ENCODE peak calls at places on chromosome 22, in five cellular contexts. One of them, this sample, is unnamed.

GRCh38 chr22:23227380-23227779 is 47.1 kb downstream of the BCR start:
- DNase-seq in progenitor cell of endocrine pancreas: no peak
- DNase-seq in left lung: no peak
- DNase-seq in B cell: no peak
- DNase-seq in cardiac fibroblast: no peak
- DNase-seq in this sample: no peak

GRCh38 chr22:44192098-44192810 is 11.5 kb downstream of the PARVG start:
- DNase-seq in left lung: no peak
- DNase-seq in progenitor cell of endocrine pancreas: no peak
- DNase-seq in B cell: peak
- DNase-seq in cardiac fibroblast: no peak
- DNase-seq in this sample: no peak

GRCh38 chr22:47626428-47627390 is 864.3 kb downstream of the TBC1D22A start:
- DNase-seq in B cell: no peak
- DNase-seq in progenitor cell of endocrine pancreas: no peak
- DNase-seq in left lung: no peak
- DNase-seq in cardiac fibroblast: no peak
- DNase-seq in this sample: no peak

GRCh38 chr22:50087646-50088045 is 2.2 kb upstream of the MOV10L1 start:
- DNase-seq in progenitor cell of endocrine pancreas: no peak
- DNase-seq in B cell: no peak
- DNase-seq in left lung: no peak
- DNase-seq in cardiac fibroblast: no peak
- DNase-seq in this sample: no peak

GRCh38 chr22:44304906-44305305 is 7.8 kb downstream of the SHISAL1 start:
- DNase-seq in progenitor cell of endocrine pancreas: no peak
- DNase-seq in left lung: no peak
- DNase-seq in B cell: no peak
- DNase-seq in cardiac fibroblast: no peak
- DNase-seq in this sample: no peak

GRCh38 chr22:38868886-38869381 is 3.1 kb downstream of the CBX6 start:
- DNase-seq in cardiac fibroblast: peak
- DNase-seq in B cell: peak
- DNase-seq in progenitor cell of endocrine pancreas: peak
- DNase-seq in left lung: peak
- DNase-seq in this sample: no peak

GRCh38 chr22:44125421-44125820 is 55.3 kb upstream of the PARVG start:
- DNase-seq in left lung: no peak
- DNase-seq in progenitor cell of endocrine pancreas: no peak
- DNase-seq in cardiac fibroblast: no peak
- DNase-seq in B cell: no peak
- DNase-seq in this sample: no peak

GRCh38 chr22:33921576-33922181 is 1.4 kb upstream of the LARGE1 start:
- DNase-seq in left lung: peak
- DNase-seq in B cell: no peak
- DNase-seq in progenitor cell of endocrine pancreas: peak
- DNase-seq in cardiac fibroblast: peak
- DNase-seq in this sample: no peak

GRCh38 chr22:44519895-44520294 is 21.9 kb upstream of the RTL6 start:
- DNase-seq in progenitor cell of endocrine pancreas: no peak
- DNase-seq in left lung: no peak
- DNase-seq in B cell: no peak
- DNase-seq in cardiac fibroblast: no peak
- DNase-seq in this sample: no peak

GRCh38 chr22:50177537-50178470 is 7.3 kb downstream of the PANX2 start:
- DNase-seq in left lung: peak
- DNase-seq in progenitor cell of endocrine pancreas: no peak
- DNase-seq in B cell: no peak
- DNase-seq in cardiac fibroblast: no peak
- DNase-seq in this sample: no peak

GRCh38 chr22:23073506-23074229 is 3.3 kb downstream of the GNAZ start:
- DNase-seq in left lung: no peak
- DNase-seq in cardiac fibroblast: no peak
- DNase-seq in progenitor cell of endocrine pancreas: no peak
- DNase-seq in B cell: no peak
- DNase-seq in this sample: no peak

GRCh38 chr22:38907767-38908166 is 35.8 kb upstream of the CBX6 start:
- DNase-seq in cardiac fibroblast: no peak
- DNase-seq in left lung: no peak
- DNase-seq in B cell: no peak
- DNase-seq in progenitor cell of endocrine pancreas: no peak
- DNase-seq in this sample: no peak

GRCh38 chr22:46391486-46392136 is 56.1 kb downstream of the TRMU start:
- DNase-seq in progenitor cell of endocrine pancreas: no peak
- DNase-seq in cardiac fibroblast: no peak
- DNase-seq in B cell: no peak
- DNase-seq in left lung: no peak
- DNase-seq in this sample: no peak

GRCh38 chr22:49514656-49515055 is 313.0 kb downstream of the BRD1 start:
- DNase-seq in cardiac fibroblast: no peak
- DNase-seq in B cell: no peak
- DNase-seq in progenitor cell of endocrine pancreas: no peak
- DNase-seq in left lung: no peak
- DNase-seq in this sample: no peak

GRCh38 chr22:17164392-17165024 is 5.4 kb upstream of the HDHD5 start:
- DNase-seq in left lung: no peak
- DNase-seq in progenitor cell of endocrine pancreas: no peak
- DNase-seq in cardiac fibroblast: peak
- DNase-seq in B cell: no peak
- DNase-seq in this sample: no peak

GRCh38 chr22:45450931-45451651 is 37.6 kb downstream of the RIBC2 start:
- DNase-seq in progenitor cell of endocrine pancreas: no peak
- DNase-seq in left lung: no peak
- DNase-seq in B cell: no peak
- DNase-seq in cardiac fibroblast: peak
- DNase-seq in this sample: peak

GRCh38 chr22:29695129-29695926 is 24.5 kb upstream of the CABP7 start:
- DNase-seq in left lung: no peak
- DNase-seq in cardiac fibroblast: no peak
- DNase-seq in B cell: no peak
- DNase-seq in progenitor cell of endocrine pancreas: no peak
- DNase-seq in this sample: no peak

GRCh38 chr22:26857169-26857568 is 199.8 kb downstream of the MIAT start:
- DNase-seq in cardiac fibroblast: no peak
- DNase-seq in left lung: no peak
- DNase-seq in B cell: no peak
- DNase-seq in progenitor cell of endocrine pancreas: no peak
- DNase-seq in this sample: no peak

GRCh38 chr22:30212363-30212995 is 34.1 kb downstream of the LIF start:
- DNase-seq in cardiac fibroblast: peak
- DNase-seq in B cell: no peak
- DNase-seq in left lung: peak
- DNase-seq in progenitor cell of endocrine pancreas: no peak
- DNase-seq in this sample: peak

GRCh38 chr22:24144471-24145115 is 36.7 kb upstream of the SUSD2 start:
- DNase-seq in progenitor cell of endocrine pancreas: no peak
- DNase-seq in B cell: no peak
- DNase-seq in cardiac fibroblast: no peak
- DNase-seq in left lung: no peak
- DNase-seq in this sample: no peak

GRCh38 chr22:48886604-48887393 is 940.9 kb downstream of the BRD1 start:
- DNase-seq in progenitor cell of endocrine pancreas: no peak
- DNase-seq in left lung: peak
- DNase-seq in cardiac fibroblast: no peak
- DNase-seq in B cell: no peak
- DNase-seq in this sample: no peak

GRCh38 chr22:50118129-50118528 is 28.3 kb downstream of the MOV10L1 start:
- DNase-seq in left lung: no peak
- DNase-seq in progenitor cell of endocrine pancreas: no peak
- DNase-seq in cardiac fibroblast: no peak
- DNase-seq in B cell: no peak
- DNase-seq in this sample: no peak

GRCh38 chr22:30420401-30421178 is 5.0 kb upstream of the MTFP1 start:
- DNase-seq in left lung: no peak
- DNase-seq in B cell: no peak
- DNase-seq in cardiac fibroblast: peak
- DNase-seq in progenitor cell of endocrine pancreas: no peak
- DNase-seq in this sample: no peak

DNA sequence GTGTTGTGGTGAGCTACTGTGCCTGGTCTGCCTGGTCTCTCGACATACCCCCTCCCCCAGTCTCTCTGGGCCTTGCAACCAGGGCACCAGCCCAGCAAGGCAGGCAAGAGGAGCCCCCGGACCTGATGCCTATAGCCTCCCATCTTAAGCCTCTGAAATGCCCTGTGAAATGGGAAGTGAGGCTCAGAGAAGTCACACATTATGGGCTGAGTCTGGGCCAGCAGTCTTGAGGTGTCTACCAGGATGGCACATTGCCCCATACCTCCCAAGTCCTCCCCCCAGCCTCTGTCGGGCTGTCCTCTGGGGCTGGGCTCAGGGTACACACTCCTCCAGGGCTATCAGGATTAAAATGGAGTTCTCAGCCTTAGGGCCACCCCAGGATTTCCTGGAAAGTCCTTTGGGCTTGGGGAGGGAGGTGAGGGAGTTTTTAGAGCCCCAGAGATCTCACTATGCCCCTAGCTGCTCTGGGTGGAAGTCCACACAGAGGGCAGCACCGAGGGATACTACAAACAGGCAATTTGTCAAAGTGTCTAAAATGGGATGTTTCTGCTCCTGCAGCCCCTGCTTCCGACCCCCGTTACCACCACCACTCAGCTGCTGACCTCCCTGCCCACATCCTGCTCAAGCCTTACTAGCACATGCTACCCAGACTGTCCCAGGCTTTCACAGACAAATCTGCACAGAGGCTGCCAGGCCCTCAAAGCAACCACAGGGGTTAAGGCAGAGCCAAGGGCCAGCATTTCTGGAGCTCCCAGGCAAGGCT is 3.1 kb upstream of the SH3BP1 start:
- DNase-seq in B cell: no peak
- DNase-seq in left lung: no peak
- DNase-seq in cardiac fibroblast: peak
- DNase-seq in progenitor cell of endocrine pancreas: no peak
- DNase-seq in this sample: peak
- TF ChIP-seq CTCF in B cell: no peak
- TF ChIP-seq CTCF in left lung: no peak
- TF ChIP-seq CTCF in cardiac fibroblast: peak
- TF ChIP-seq CTCF in progenitor cell of endocrine pancreas: no peak
- TF ChIP-seq CTCF in this sample: peak

GRCh38 chr22:21981874-21982273 is 713 bp downstream of the TOP3B start:
- DNase-seq in left lung: no peak
- DNase-seq in progenitor cell of endocrine pancreas: no peak
- DNase-seq in B cell: no peak
- DNase-seq in cardiac fibroblast: no peak
- DNase-seq in this sample: no peak

GRCh38 chr22:21985214-21985613 is 2.6 kb upstream of the TOP3B start:
- DNase-seq in cardiac fibroblast: no peak
- DNase-seq in B cell: no peak
- DNase-seq in left lung: no peak
- DNase-seq in progenitor cell of endocrine pancreas: no peak
- DNase-seq in this sample: no peak

GRCh38 chr22:21982338-21982965 is at the start of gene TOP3B:
- DNase-seq in cardiac fibroblast: peak
- DNase-seq in left lung: peak
- DNase-seq in B cell: peak
- DNase-seq in progenitor cell of endocrine pancreas: peak
- DNase-seq in this sample: peak

GRCh38 chr22:21980547-21980946 is 2.0 kb downstream of the TOP3B start:
- DNase-seq in B cell: no peak
- DNase-seq in progenitor cell of endocrine pancreas: no peak
- DNase-seq in cardiac fibroblast: no peak
- DNase-seq in left lung: no peak
- DNase-seq in this sample: no peak

GRCh38 chr22:21984793-21985192 is 2.2 kb upstream of the TOP3B start:
- DNase-seq in B cell: no peak
- DNase-seq in progenitor cell of endocrine pancreas: no peak
- DNase-seq in cardiac fibroblast: peak
- DNase-seq in left lung: no peak
- DNase-seq in this sample: no peak
- TF ChIP-seq CTCF in B cell: no peak
- TF ChIP-seq CTCF in progenitor cell of endocrine pancreas: peak
- TF ChIP-seq CTCF in cardiac fibroblast: peak
- TF ChIP-seq CTCF in left lung: no peak
- TF ChIP-seq CTCF in this sample: peak

GRCh38 chr22:41245917-41246499 is 5.3 kb upstream of the CHADL start:
- DNase-seq in cardiac fibroblast: no peak
- DNase-seq in left lung: no peak
- DNase-seq in progenitor cell of endocrine pancreas: no peak
- DNase-seq in B cell: no peak
- DNase-seq in this sample: no peak
- TF ChIP-seq CTCF in cardiac fibroblast: no peak
- TF ChIP-seq CTCF in left lung: no peak
- TF ChIP-seq CTCF in progenitor cell of endocrine pancreas: no peak
- TF ChIP-seq CTCF in B cell: no peak
- TF ChIP-seq CTCF in this sample: no peak

GRCh38 chr22:42684462-42685195 is 35.4 kb upstream of the CYB5R3 start:
- DNase-seq in progenitor cell of endocrine pancreas: no peak
- DNase-seq in cardiac fibroblast: peak
- DNase-seq in left lung: no peak
- DNase-seq in B cell: no peak
- DNase-seq in this sample: no peak

GRCh38 chr22:42683599-42684283 is 34.5 kb upstream of the CYB5R3 start:
- DNase-seq in cardiac fibroblast: peak
- DNase-seq in progenitor cell of endocrine pancreas: no peak
- DNase-seq in left lung: no peak
- DNase-seq in B cell: no peak
- DNase-seq in this sample: no peak

GRCh38 chr22:42680648-42681047 is 31.5 kb upstream of the CYB5R3 start:
- DNase-seq in left lung: no peak
- DNase-seq in cardiac fibroblast: peak
- DNase-seq in B cell: no peak
- DNase-seq in progenitor cell of endocrine pancreas: no peak
- DNase-seq in this sample: peak

GRCh38 chr22:42678894-42679293 is 29.7 kb upstream of the CYB5R3 start:
- DNase-seq in B cell: no peak
- DNase-seq in cardiac fibroblast: no peak
- DNase-seq in progenitor cell of endocrine pancreas: no peak
- DNase-seq in left lung: no peak
- DNase-seq in this sample: no peak

DNA sequence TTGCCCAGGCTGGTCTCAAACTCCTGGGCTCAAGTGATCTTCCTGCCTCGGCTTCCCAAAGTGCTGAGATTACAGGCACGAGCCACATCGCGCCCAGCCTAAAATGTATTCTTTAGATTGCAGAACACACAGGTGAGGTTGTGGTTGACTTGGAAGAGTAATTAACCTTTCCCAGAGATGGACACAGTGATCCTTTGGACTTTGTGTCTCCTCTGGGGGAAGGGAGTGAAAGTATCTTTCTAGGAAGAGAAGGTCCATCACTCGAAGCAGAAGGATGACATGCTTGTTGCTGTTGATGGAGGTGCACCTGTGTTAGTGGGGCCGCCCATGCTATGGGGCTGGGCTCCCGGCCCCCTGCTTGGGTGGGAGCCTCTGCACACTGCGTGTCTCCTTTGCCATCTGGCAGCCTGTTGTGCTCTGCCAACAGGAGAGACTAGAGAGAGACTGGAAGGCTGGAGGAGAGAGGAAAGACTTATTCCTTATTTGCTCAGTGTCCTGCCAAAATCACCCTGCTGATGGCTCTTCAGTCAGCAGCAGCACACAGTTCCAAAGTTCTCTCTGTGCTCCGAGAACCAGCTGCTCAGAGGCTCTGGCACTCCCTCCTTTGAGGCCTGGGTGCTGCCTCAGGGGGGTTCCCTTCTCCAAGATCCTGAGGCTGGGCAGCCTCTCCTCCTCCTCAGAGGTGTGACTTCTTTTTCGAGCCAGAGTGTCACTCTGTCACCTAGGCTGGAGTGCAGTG is 33.1 kb upstream of the CYB5R3 start:
- DNase-seq in progenitor cell of endocrine pancreas: no peak
- DNase-seq in cardiac fibroblast: no peak
- DNase-seq in left lung: no peak
- DNase-seq in B cell: no peak
- DNase-seq in this sample: no peak
- TF ChIP-seq CTCF in progenitor cell of endocrine pancreas: no peak
- TF ChIP-seq CTCF in cardiac fibroblast: no peak
- TF ChIP-seq CTCF in left lung: no peak
- TF ChIP-seq CTCF in B cell: no peak
- TF ChIP-seq CTCF in this sample: no peak